ENCODE peak calls at places on chromosome 4, in four cellular contexts. I, J, Y and U are unnamed samples.

GRCh38 chr4:190014771-190015537 is 12.1 kb downstream of the FRG2 start:
- DNase-seq in Y (no peak), I (no peak), J (peak; percentile 48), U (no peak)

GRCh38 chr4:56028165-56028564 is 79.4 kb downstream of the CEP135 start:
- DNase-seq in J (no peak), Y (no peak), I (no peak), U (no peak)

GRCh38 chr4:130336585-130337217 is 1240.7 kb downstream of the C4orf33 start:
- DNase-seq in Y (no peak), J (peak; percentile 7), I (no peak), U (no peak)

GRCh38 chr4:27094785-27095184 is 234.1 kb downstream of the STIM2 start:
- DNase-seq in J (no peak), Y (no peak), I (no peak), U (no peak)

GRCh38 chr4:79413032-79413431 is 5.0 kb upstream of the GK2 start:
- DNase-seq in I (no peak), J (no peak), Y (no peak), U (no peak)

GRCh38 chr4:6562931-6563901 is 11.8 kb upstream of the MAN2B2 start:
- DNase-seq in J (peak; percentile 59), I (no peak), Y (no peak), U (no peak)

GRCh38 chr4:147285751-147286150 is 195.1 kb upstream of the EDNRA start:
- DNase-seq in I (no peak), J (no peak), Y (no peak), U (no peak)

GRCh38 chr4:139872274-139872673 is 206.7 kb downstream of the MGST2 start:
- DNase-seq in Y (no peak), J (peak; percentile 78), I (no peak), U (no peak)

GRCh38 chr4:72019688-72020087 is 12.1 kb upstream of the NPFFR2 start:
- DNase-seq in Y (no peak), J (no peak), I (no peak), U (no peak)